ENCODE peak calls at places on chromosomes 6 and 20, in seven cellular contexts. G is naive B cell; S is AML-193; A is stimulated activated CD8-positive, alpha-beta memory T cell treated with anti-CD3 and anti-CD28 coated beads, Interleukin-12 subunit alpha, Interleukin-12 subunit beta, amount 100 ng/mL, for 1 hour; R is A172; E is NCI-H2081; C is astrocyte of the cerebellum. U is an unnamed sample.

GRCh38 chr6:35611235-35611634 is 77.5 kb downstream of the FKBP5 start:
- DNase-seq in S (no peak), G (no peak), R (peak), E (no peak), A (no peak), C (peak), U (no peak)

GRCh38 chr6:157868835-157869234 is 45.8 kb downstream of the SNX9 start:
- DNase-seq in S (no peak), C (no peak), R (no peak), E (no peak), G (no peak), A (no peak), U (no peak)

GRCh38 chr6:136549359-136550044 is 720 bp downstream of the MAP7 start:
- DNase-seq in C (no peak), S (no peak), E (no peak), R (no peak), G (no peak), A (no peak), U (no peak)

GRCh38 chr6:100463685-100464161 is 998 bp downstream of the SIM1 start:
- DNase-seq in E (no peak), A (no peak), R (no peak), C (no peak), S (no peak), G (no peak), U (no peak)

GRCh38 chr6:1498491-1499113 is 109.2 kb downstream of the FOXF2 start:
- DNase-seq in C (no peak), R (no peak), G (no peak), A (no peak), S (no peak), E (no peak), U (no peak)

GRCh38 chr6:132971676-132972075 is 157.3 kb downstream of the RPS12 start:
- DNase-seq in R (no peak), G (no peak), A (no peak), C (no peak), S (no peak), E (no peak), U (no peak)

GRCh38 chr6:30717129-30717844 is at the start of gene MDC1:
- DNase-seq in S (peak), R (peak), A (peak), G (peak), C (peak), E (peak), U (peak)

GRCh38 chr6:76330031-76330430 is 257.6 kb upstream of the IMPG1 start:
- DNase-seq in A (no peak), G (no peak), E (no peak), S (no peak), R (no peak), C (no peak), U (no peak)

GRCh38 chr6:54282186-54282585 is 26.1 kb upstream of the TINAG start:
- DNase-seq in S (no peak), A (no peak), C (no peak), E (no peak), R (peak), G (no peak), U (no peak)

GRCh38 chr6:74892091-74892490 is 313.8 kb downstream of the COL12A1 start:
- DNase-seq in E (no peak), R (no peak), G (no peak), S (no peak), A (no peak), C (no peak), U (no peak)

GRCh38 chr6:122994256-122994655 is 1.8 kb upstream of the CLVS2 start:
- DNase-seq in G (no peak), C (no peak), R (no peak), A (no peak), E (no peak), S (no peak), U (no peak)

GRCh38 chr6:113172531-113172966 is 684.6 kb upstream of the MARCKS start:
- DNase-seq in R (peak), E (no peak), G (no peak), A (no peak), C (no peak), S (no peak), U (no peak)

GRCh38 chr6:117533775-117534174 is 51.3 kb downstream of the DCBLD1 start:
- DNase-seq in S (no peak), R (no peak), C (no peak), A (no peak), E (no peak), G (no peak), U (no peak)

GRCh38 chr6:166501246-166501645 is 85.2 kb downstream of the RAMACL start:
- DNase-seq in G (no peak), R (no peak), E (no peak), S (no peak), C (no peak), A (no peak), U (no peak)

GRCh38 chr6:62393608-62394007 is 107.6 kb upstream of the KHDRBS2 start:
- DNase-seq in E (no peak), C (no peak), A (no peak), S (no peak), G (no peak), R (no peak), U (no peak)

GRCh38 chr6:57069920-57070331 is 20.1 kb upstream of the ZNF451 start:
- DNase-seq in C (no peak), A (no peak), S (no peak), E (no peak), G (no peak), R (no peak), U (no peak)

GRCh38 chr6:128305228-128305627 is 215.2 kb downstream of the PTPRK start:
- DNase-seq in S (no peak), G (no peak), A (no peak), R (no peak), E (no peak), C (no peak), U (no peak)

GRCh38 chr20:44720994-44721784 is 6.0 kb downstream of the CCN5 start:
- DNase-seq in R (peak), S (no peak), G (no peak), A (no peak), E (no peak), C (peak), U (no peak)

GRCh38 chr6:20377623-20378265 is 23.9 kb upstream of the E2F3 start:
- DNase-seq in G (peak), E (no peak), R (peak), A (no peak), S (no peak), C (peak), U (no peak)

GRCh38 chr6:128827675-128828464 is 55.1 kb upstream of the LAMA2 start:
- DNase-seq in S (no peak), C (no peak), G (no peak), R (no peak), E (no peak), A (no peak), U (no peak)

GRCh38 chr6:13373488-13373886 is 45.1 kb upstream of the TBC1D7 start:
- DNase-seq in C (no peak), R (no peak), A (no peak), G (no peak), E (no peak), S (no peak), U (no peak)

GRCh38 chr6:41630946-41631345 is 7.3 kb upstream of the MDFI start:
- DNase-seq in A (no peak), E (no peak), S (no peak), R (no peak), C (no peak), G (no peak), U (no peak)

GRCh38 chr20:53692465-53693067 is 98.9 kb upstream of the ZNF217 start:
- DNase-seq in A (no peak), G (no peak), C (peak), R (peak), E (no peak), S (no peak), U (no peak)

GRCh38 chr20:4170621-4171537 is 155.5 kb upstream of the RNF24 start:
- DNase-seq in A (no peak), E (no peak), S (no peak), R (no peak), C (no peak), G (no peak), U (no peak)

U was measured in neural crest cell.